ENCODE peak calls at places on chromosomes 6 and 20, in five cellular contexts. Q is IMR-90, B is H1, T is trophoblast cell, V is mesenchymal stem cell. A is an unnamed sample.

GRCh38 chr6:125728739-125729138 is 20.7 kb upstream of the HEY2 start:
- DNase-seq in Q (no peak), B (no peak), T (no peak), V (peak), A (no peak)

GRCh38 chr6:16334671-16335070 is 96.3 kb downstream of the GMPR start:
- DNase-seq in Q (peak), B (no peak), T (peak), V (peak), A (no peak)

GRCh38 chr6:144657691-144658090 is 372.6 kb downstream of the UTRN start:
- DNase-seq in Q (no peak), B (no peak), T (no peak), V (no peak), A (no peak)

GRCh38 chr20:61499859-61500258 is 247.8 kb downstream of the CDH4 start:
- DNase-seq in Q (peak), B (no peak), T (no peak), V (peak), A (no peak)

GRCh38 chr6:3585320-3585935 is 128.6 kb upstream of the SLC22A23 start:
- DNase-seq in Q (peak), B (no peak), T (no peak), V (peak), A (no peak)

GRCh38 chr6:48765352-48765961 is 654.5 kb upstream of the PTCHD4 start:
- DNase-seq in Q (peak), B (no peak), T (peak), V (peak), A (peak)

GRCh38 chr6:11064836-11065235 is 20.7 kb upstream of the ELOVL2 start:
- DNase-seq in Q (no peak), B (no peak), T (no peak), V (no peak), A (peak)

GRCh38 chr20:37758332-37758731 is 64.5 kb downstream of the CTNNBL1 start:
- DNase-seq in Q (no peak), B (peak), T (no peak), V (no peak), A (no peak)

GRCh38 chr6:112085666-112086065 is 1.6 kb downstream of the TUBE1 start:
- DNase-seq in Q (no peak), B (no peak), T (no peak), V (no peak), A (no peak)

GRCh38 chr20:62052336-62052841 is 13.3 kb downstream of the TAF4 start:
- DNase-seq in Q (no peak), B (no peak), T (no peak), V (no peak), A (no peak)

GRCh38 chr20:45987108-45987780 is 15.2 kb upstream of the ZNF335 start:
- DNase-seq in Q (peak), B (peak), T (peak), V (peak), A (peak)

GRCh38 chr6:136923116-136923953 is 1.2 kb downstream of the SLC35D3 start:
- DNase-seq in Q (no peak), B (peak), T (no peak), V (no peak), A (no peak)

GRCh38 chr6:31908791-31909190 is 6.9 kb upstream of the ZBTB12 start:
- DNase-seq in Q (peak), B (no peak), T (no peak), V (peak), A (no peak)

GRCh38 chr6:21348462-21349195 is 244.9 kb upstream of the SOX4 start:
- DNase-seq in Q (peak), B (peak), T (no peak), V (peak), A (no peak)

GRCh38 chr6:109513571-109514071 is 30.6 kb upstream of the ZBTB24 start:
- DNase-seq in Q (peak), B (no peak), T (no peak), V (peak), A (no peak)

GRCh38 chr6:34572585-34572984 is 16.5 kb upstream of the SPDEF start:
- DNase-seq in Q (no peak), B (no peak), T (no peak), V (no peak), A (no peak)

GRCh38 chr20:63775096-63775978 is 35.8 kb downstream of the SLC2A4RG start:
- DNase-seq in Q (peak), B (peak), T (no peak), V (peak), A (peak)

GRCh38 chr20:11411765-11412164 is 505.9 kb upstream of the BTBD3 start:
- DNase-seq in Q (no peak), B (no peak), T (no peak), V (no peak), A (no peak)

GRCh38 chr20:17863577-17864292 is 104.9 kb downstream of the SNX5 start:
- DNase-seq in Q (peak), B (no peak), T (no peak), V (no peak), A (no peak)

GRCh38 chr6:45422541-45423110 is 44.9 kb upstream of the SUPT3H start:
- DNase-seq in Q (peak), B (no peak), T (no peak), V (peak), A (peak)

GRCh38 chr20:47453167-47453782 is 48.4 kb upstream of the NCOA3 start:
- DNase-seq in Q (peak), B (no peak), T (peak), V (peak), A (no peak)

GRCh38 chr6:40948598-40948997 is 90.4 kb downstream of the UNC5CL start:
- DNase-seq in Q (peak), B (no peak), T (no peak), V (no peak), A (no peak)

GRCh38 chr20:1415667-1416468 is 23.0 kb upstream of the FKBP1A start:
- DNase-seq in Q (peak), B (no peak), T (peak), V (peak), A (no peak)

GRCh38 chr6:23154159-23154558 is 584.8 kb downstream of the HDGFL1 start:
- DNase-seq in Q (no peak), B (no peak), T (no peak), V (no peak), A (no peak)

GRCh38 chr6:36314221-36315014 is 22.3 kb downstream of the BNIP5 start:
- DNase-seq in Q (no peak), B (no peak), T (peak), V (peak), A (no peak)

GRCh38 chr6:157514659-157515496 is 133.9 kb downstream of the ZDHHC14 start:
- DNase-seq in Q (peak), B (no peak), T (peak), V (peak), A (no peak)

GRCh38 chr6:32244270-32244669 is 20.4 kb upstream of the NOTCH4 start:
- DNase-seq in Q (no peak), B (no peak), T (no peak), V (no peak), A (no peak)

GRCh38 chr20:15895560-15896084 is 677.6 kb downstream of the KIF16B start:
- DNase-seq in Q (no peak), B (no peak), T (no peak), V (no peak), A (no peak)

GRCh38 chr6:24824142-24824755 is 25.5 kb upstream of the ARMH2 start:
- DNase-seq in Q (no peak), B (no peak), T (no peak), V (no peak), A (no peak)

GRCh38 chr20:59832406-59833156 is 100.9 kb downstream of the SYCP2 start:
- DNase-seq in Q (no peak), B (peak), T (no peak), V (no peak), A (no peak)

GRCh38 chr6:6577736-6578135 is 10.8 kb upstream of the LY86 start:
- DNase-seq in Q (no peak), B (no peak), T (no peak), V (no peak), A (no peak)

GRCh38 chr6:125844989-125845388 is 54.2 kb downstream of the NCOA7 start:
- DNase-seq in Q (no peak), B (no peak), T (no peak), V (no peak), A (no peak)

GRCh38 chr6:5159162-5159561 is 74.0 kb downstream of the PPP1R3G start:
- DNase-seq in Q (no peak), B (no peak), T (peak), V (no peak), A (no peak)

GRCh38 chr6:166691199-166691598 is 64.1 kb upstream of the RPS6KA2 start:
- DNase-seq in Q (peak), B (no peak), T (peak), V (peak), A (no peak)

GRCh38 chr6:166500246-166500645 is 86.2 kb downstream of the RAMACL start:
- DNase-seq in Q (no peak), B (no peak), T (no peak), V (no peak), A (no peak)

GRCh38 chr6:105485456-105485855 is 82.6 kb upstream of the PREP start:
- DNase-seq in Q (no peak), B (no peak), T (no peak), V (no peak), A (no peak)

DNA sequence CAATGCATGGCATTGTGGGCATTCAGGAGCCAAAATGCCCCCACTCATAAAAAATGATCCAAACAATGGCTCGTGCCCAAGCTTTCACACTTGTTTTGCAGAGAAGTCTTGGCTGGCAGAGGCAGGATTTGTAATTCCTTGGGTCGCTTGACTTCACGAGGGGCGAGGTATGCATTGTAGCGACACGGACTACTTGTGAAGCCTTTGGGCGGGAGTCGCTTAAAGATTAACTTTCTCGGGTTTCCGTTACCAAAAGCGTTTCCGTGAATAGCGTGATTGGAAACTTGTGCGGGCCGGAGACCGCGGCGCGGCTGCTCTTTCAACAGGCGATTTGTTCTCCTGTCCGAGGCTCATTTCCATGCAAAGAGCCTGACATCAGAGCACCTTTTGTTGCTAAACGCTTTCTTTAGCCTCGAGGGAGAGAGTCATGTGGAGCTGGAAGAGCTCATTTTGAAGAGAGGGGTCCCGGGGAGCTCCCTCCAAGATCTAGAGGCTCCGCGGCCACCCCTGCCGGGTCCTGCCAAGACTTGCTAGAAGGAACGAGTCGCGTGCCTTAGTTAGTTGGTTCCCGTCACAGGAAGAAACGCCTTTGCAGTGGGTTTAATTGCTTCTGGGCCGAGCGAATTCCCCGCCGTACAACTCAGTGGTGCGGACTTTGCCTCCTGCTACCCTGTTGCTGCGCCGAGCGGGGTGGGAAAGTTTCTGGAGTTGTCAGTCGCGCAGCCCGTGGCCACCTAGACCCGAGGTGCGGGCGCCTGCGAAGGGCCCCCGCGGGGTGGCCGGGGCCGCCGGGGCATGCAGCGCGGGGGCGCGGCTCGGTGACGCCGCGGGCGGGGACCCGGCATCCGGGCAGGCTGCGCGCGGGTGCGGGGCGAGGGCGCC is at the start of gene SASH1:
- DNase-seq in Q (peak), B (peak), T (peak), V (peak), A (peak)
- H4K91ac ChIP-seq in Q (peak), B (peak), T (peak), V (peak), A (no peak)

GRCh38 chr6:28280595-28281287 is 631 bp upstream of the PGBD1 start:
- DNase-seq in Q (no peak), B (no peak), T (no peak), V (no peak), A (no peak)
- H3K9ac ChIP-seq in Q (peak), B (no peak), T (no peak), V (peak), A (no peak)

GRCh38 chr20:10312111-10312510 is 93.5 kb downstream of the SNAP25 start:
- DNase-seq in Q (peak), B (no peak), T (no peak), V (no peak), A (no peak)
- H3K4me3 ChIP-seq in Q (no peak), B (no peak), T (no peak), V (no peak), A (no peak)

GRCh38 chr6:73520688-73521350 is at the start of gene EEF1A1:
- DNase-seq in Q (peak), B (peak), T (peak), V (peak), A (peak)

GRCh38 chr6:73521351-73522254 is 771 bp upstream of the EEF1A1 start:
- DNase-seq in Q (peak), B (peak), T (peak), V (peak), A (no peak)

GRCh38 chr6:73523434-73524123 is 2.7 kb upstream of the EEF1A1 start:
- DNase-seq in Q (peak), B (peak), T (peak), V (no peak), A (no peak)

GRCh38 chr6:73516712-73517489 is 3.9 kb downstream of the EEF1A1 start:
- DNase-seq in Q (peak), B (no peak), T (no peak), V (peak), A (no peak)

DNA sequence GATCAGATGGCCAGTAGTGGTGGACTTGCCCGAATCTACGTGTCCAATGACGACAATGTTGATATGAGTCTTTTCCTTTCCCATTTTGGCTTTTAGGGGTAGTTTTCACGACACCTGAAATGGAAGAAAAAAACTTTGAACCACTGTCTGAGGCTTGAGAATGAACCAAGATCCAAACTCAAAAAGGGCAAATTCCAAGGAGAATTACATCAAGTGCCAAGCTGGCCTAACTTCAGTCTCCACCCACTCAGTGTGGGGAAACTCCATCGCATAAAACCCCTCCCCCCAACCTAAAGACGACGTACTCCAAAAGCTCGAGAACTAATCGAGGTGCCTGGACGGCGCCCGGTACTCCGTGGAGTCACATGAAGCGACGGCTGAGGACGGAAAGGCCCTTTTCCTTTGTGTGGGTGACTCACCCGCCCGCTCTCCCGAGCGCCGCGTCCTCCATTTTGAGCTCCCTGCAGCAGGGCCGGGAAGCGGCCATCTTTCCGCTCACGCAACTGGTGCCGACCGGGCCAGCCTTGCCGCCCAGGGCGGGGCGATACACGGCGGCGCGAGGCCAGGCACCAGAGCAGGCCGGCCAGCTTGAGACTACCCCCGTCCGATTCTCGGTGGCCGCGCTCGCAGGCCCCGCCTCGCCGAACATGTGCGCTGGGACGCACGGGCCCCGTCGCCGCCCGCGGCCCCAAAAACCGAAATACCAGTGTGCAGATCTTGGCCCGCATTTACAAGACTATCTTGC is 717 bp downstream of the EEF1A1 start:
- DNase-seq in Q (peak), B (peak), T (peak), V (peak), A (no peak)
- H4K91ac ChIP-seq in Q (peak), B (peak), T (peak), V (peak), A (no peak)

DNA sequence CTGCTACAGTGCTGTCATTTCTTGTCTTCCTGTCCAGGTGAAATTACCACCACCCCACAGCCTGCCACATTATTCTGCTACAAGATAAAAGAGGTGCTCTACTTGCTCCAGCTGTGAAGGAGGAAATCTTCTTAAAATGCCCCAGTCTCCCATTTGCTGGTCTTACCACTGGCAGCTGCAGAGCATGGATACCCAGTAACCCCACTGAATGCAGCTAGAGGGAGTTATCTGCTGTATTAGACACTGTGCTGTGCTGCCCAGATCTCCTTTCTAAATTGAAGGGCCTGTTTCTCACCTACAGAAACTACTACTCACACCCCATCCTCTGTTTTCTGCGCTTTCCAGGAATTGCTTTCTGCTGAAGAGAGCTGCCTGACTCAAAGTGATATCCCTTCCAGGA is 517.8 kb downstream of the PKHD1 start:
- DNase-seq in Q (no peak), B (no peak), T (no peak), V (no peak), A (no peak)
- H3K9ac ChIP-seq in Q (no peak), B (no peak), T (no peak), V (no peak), A (no peak)

DNA sequence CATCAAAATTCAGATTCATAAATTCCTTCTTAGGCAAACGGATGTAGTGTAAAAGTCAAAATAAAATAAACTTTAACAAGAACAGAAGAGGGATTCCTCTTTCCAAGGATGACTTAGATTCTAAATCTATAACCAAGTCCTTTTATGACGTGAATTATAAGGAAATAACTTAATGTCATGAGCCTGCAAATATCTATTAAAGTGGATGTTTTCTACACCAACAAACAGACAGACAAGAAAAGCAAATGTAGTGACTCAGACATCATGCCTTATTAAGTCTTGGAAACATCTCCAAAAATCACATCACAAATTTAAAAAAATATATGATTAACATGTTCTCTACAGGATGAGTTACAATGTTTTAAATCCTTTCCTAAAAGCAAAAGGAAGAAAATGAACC is 397.1 kb downstream of the ESR1 start:
- DNase-seq in Q (no peak), B (no peak), T (no peak), V (no peak), A (no peak)
- H3K4me3 ChIP-seq in Q (no peak), B (no peak), T (no peak), V (no peak), A (no peak)

DNA sequence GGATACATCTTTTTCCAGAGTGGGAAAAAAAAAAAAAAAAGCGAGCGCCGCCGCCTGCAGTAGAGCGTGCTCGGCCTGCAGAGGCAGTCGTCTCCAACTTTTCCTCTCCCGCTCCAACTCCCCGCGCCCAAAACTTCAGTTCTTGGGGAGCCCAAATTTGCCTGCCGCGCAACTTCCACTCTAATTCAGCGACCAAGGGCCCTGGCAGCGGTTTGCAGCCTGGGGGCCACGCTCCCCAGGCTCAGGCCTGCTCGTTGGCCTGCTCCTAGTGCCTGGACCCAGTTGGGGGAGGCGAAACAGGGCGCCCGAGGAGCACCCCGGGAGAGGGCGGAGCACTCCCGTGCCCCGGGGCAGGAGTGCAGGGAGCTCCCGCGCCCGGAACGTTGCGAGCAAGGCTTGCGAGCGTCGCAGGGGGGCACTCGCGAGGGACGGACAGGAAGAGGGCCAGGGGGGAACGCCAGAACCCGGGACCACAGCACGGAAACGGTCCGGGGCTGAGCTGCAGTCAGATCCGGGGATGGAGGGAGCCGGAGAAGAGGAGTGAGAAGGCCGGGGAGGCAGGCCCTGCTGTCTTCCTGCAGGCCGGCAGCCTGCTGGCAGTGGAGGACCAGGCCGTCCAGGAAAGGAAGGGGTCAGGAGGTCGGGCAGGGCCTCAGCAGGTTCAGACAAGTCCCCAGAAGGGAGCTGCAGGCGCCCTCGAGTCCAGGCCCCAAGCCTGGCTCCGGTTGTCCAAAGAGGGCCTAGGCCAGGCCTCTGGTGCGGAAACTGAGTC is at the start of gene STX16:
- DNase-seq in Q (peak), B (peak), T (peak), V (peak), A (peak)
- H4K91ac ChIP-seq in Q (peak), B (peak), T (peak), V (peak), A (no peak)